ENCODE peak calls at places on chromosomes 13 and 19, in six cellular contexts. I is head of caudate nucleus; S is CD4-positive, alpha-beta memory T cell; Y is psoas muscle; G is heart right ventricle; Z is amygdala. C is an unnamed sample.

GRCh38 chr13:20125129-20125782 is 35.6 kb downstream of the GJA3 start:
- DNase-seq in Z (no peak), S (no peak), I (no peak), Y (no peak), G (no peak), C (peak; percentile 56)

GRCh38 chr19:460877-461609 is at the start of gene SHC2:
- DNase-seq in I (no peak), Y (no peak), Z (no peak), S (no peak), G (peak; percentile 54), C (no peak)

GRCh38 chr13:52746141-52746540 is 6.5 kb upstream of the CNMD start:
- DNase-seq in I (no peak), Y (no peak), Z (no peak), S (no peak), G (no peak), C (no peak)

GRCh38 chr13:26420282-26420960 is 137.1 kb upstream of the WASF3 start:
- DNase-seq in S (no peak), G (no peak), I (no peak), Z (no peak), Y (no peak), C (no peak)

GRCh38 chr13:44449999-44450821 is 76.6 kb downstream of the SERP2 start:
- DNase-seq in Z (no peak), Y (no peak), G (no peak), I (no peak), S (no peak), C (no peak)

GRCh38 chr13:74443623-74444022 is 309.4 kb upstream of the KLF12 start:
- DNase-seq in S (no peak), Z (no peak), Y (no peak), I (no peak), G (no peak), C (no peak)

GRCh38 chr19:28494466-28494865 is 718.5 kb downstream of the UQCRFS1 start:
- DNase-seq in G (no peak), Z (no peak), I (no peak), Y (no peak), S (no peak), C (no peak)

GRCh38 chr13:27617801-27618411 is 2.4 kb downstream of the LNX2 start:
- DNase-seq in G (no peak), I (no peak), Z (no peak), Y (no peak), S (no peak), C (no peak)

GRCh38 chr13:113032291-113032690 is 63.3 kb downstream of the MCF2L start:
- DNase-seq in S (no peak), Y (no peak), I (no peak), Z (no peak), G (peak; percentile 2), C (no peak)

GRCh38 chr13:32840840-32841713 is 175.1 kb upstream of the KL start:
- DNase-seq in Z (no peak), G (peak; percentile 68), I (no peak), Y (no peak), S (no peak), C (no peak)

GRCh38 chr13:94309997-94310842 is 169.3 kb downstream of the DCT start:
- DNase-seq in G (no peak), Y (no peak), Z (no peak), I (no peak), S (no peak), C (no peak)

GRCh38 chr13:95535243-95535642 is 17.3 kb upstream of the CLDN10 start:
- DNase-seq in Y (no peak), I (no peak), G (no peak), Z (no peak), S (no peak), C (no peak)

GRCh38 chr13:86906458-86906857 is 764.7 kb upstream of the SLITRK5 start:
- DNase-seq in G (no peak), Y (no peak), I (no peak), S (no peak), Z (no peak), C (no peak)

GRCh38 chr19:3457531-3458228 is 22.6 kb downstream of the SMIM24 start:
- DNase-seq in I (no peak), S (no peak), Z (no peak), G (no peak), Y (no peak), C (no peak)

GRCh38 chr13:44853641-44854040 is 135.6 kb downstream of the NUFIP1 start:
- DNase-seq in Y (no peak), G (no peak), S (no peak), I (no peak), Z (no peak), C (no peak)

GRCh38 chr19:4967738-4968461 is 1.0 kb upstream of the KDM4B start:
- DNase-seq in S (no peak), G (no peak), Y (no peak), I (no peak), Z (no peak), C (no peak)

GRCh38 chr13:113742000-113742441 is 17.0 kb upstream of the TMEM255B start:
- DNase-seq in S (no peak), Y (no peak), G (no peak), Z (no peak), I (no peak), C (no peak)

GRCh38 chr13:114118086-114118762 is 14.2 kb downstream of the RASA3 start:
- DNase-seq in Z (no peak), Y (peak; percentile 20), I (no peak), G (no peak), S (no peak), C (no peak)

GRCh38 chr13:19810996-19811881 is 28.5 kb upstream of the PSPC1 start:
- DNase-seq in G (no peak), I (no peak), Y (no peak), S (no peak), Z (no peak), C (no peak)

GRCh38 chr19:7337380-7338194 is 11.2 kb upstream of the ARHGEF18 start:
- DNase-seq in I (peak; percentile 16), Z (no peak), G (no peak), S (peak; percentile 25), Y (no peak), C (peak; percentile 15)

GRCh38 chr19:38667552-38668205 is 20.2 kb downstream of the ACTN4 start:
- DNase-seq in S (no peak), G (no peak), Y (peak; percentile 22), Z (no peak), I (no peak), C (no peak)

GRCh38 chr13:42119875-42120274 is 71.4 kb downstream of the DGKH start:
- DNase-seq in Y (no peak), G (no peak), Z (no peak), I (no peak), S (no peak), C (no peak)

GRCh38 chr19:7304200-7304599 is 10.0 kb upstream of the INSR start:
- DNase-seq in Z (no peak), G (no peak), Y (no peak), S (no peak), I (no peak), C (no peak)

GRCh38 chr13:46963874-46964273 is 67.0 kb upstream of the HTR2A start:
- DNase-seq in S (no peak), Z (no peak), G (no peak), I (no peak), Y (no peak), C (no peak)

GRCh38 chr13:76635232-76636021 is 250.8 kb downstream of the KCTD12 start:
- DNase-seq in I (no peak), S (no peak), Y (no peak), Z (no peak), G (no peak), C (no peak)

GRCh38 chr19:2426661-2427322 is 594 bp downstream of the TIMM13 start:
- DNase-seq in I (no peak), S (peak; percentile 10), Y (peak; percentile 81), G (peak; percentile 51), Z (no peak), C (no peak)

GRCh38 chr13:42420304-42420703 is 148.4 kb downstream of the AKAP11 start:
- DNase-seq in Z (no peak), I (peak; percentile 4), Y (no peak), S (no peak), G (no peak), C (peak; percentile 28)

GRCh38 chr13:48636550-48636949 is 17.2 kb upstream of the CYSLTR2 start:
- DNase-seq in S (no peak), Y (no peak), G (no peak), Z (no peak), I (no peak), C (no peak)

GRCh38 chr13:43804461-43805070 is 17.8 kb upstream of the ENOX1 start:
- DNase-seq in S (peak; percentile 38), G (no peak), I (no peak), Y (no peak), Z (no peak), C (peak; percentile 83)

GRCh38 chr19:35006342-35006998 is 6.3 kb downstream of the GRAMD1A start:
- DNase-seq in Y (no peak), Z (no peak), S (no peak), G (no peak), I (no peak), C (no peak)

GRCh38 chr13:32256243-32256642 is 58.9 kb downstream of the ZAR1L start:
- DNase-seq in S (no peak), Y (no peak), Z (no peak), I (no peak), G (no peak), C (no peak)

GRCh38 chr13:97367016-97367415 is 67.0 kb upstream of the RAP2A start:
- DNase-seq in Z (no peak), I (peak; percentile 25), S (no peak), G (no peak), Y (no peak), C (no peak)

GRCh38 chr13:37648604-37649003 is 50.0 kb upstream of the POSTN start:
- DNase-seq in Y (no peak), I (no peak), G (no peak), Z (no peak), S (no peak), C (no peak)

GRCh38 chr19:43798546-43799409 is 3.5 kb downstream of the LYPD5 start:
- DNase-seq in I (peak; percentile 61), Y (no peak), Z (peak; percentile 43), S (peak; percentile 33), G (no peak), C (peak; percentile 70)

GRCh38 chr13:92566767-92567166 is 659.8 kb upstream of the GPC6 start:
- DNase-seq in I (no peak), G (no peak), S (no peak), Z (no peak), Y (no peak), C (no peak)

GRCh38 chr19:33467851-33468250 is 53.7 kb downstream of the PEPD start:
- DNase-seq in I (no peak), Y (no peak), S (no peak), G (no peak), Z (no peak), C (no peak)

C was measured in putamen.